ENCODE peak calls at places on chromosomes 3 and 15, in six cellular contexts. S, M, H, R, J and N are unnamed samples.

GRCh38 chr3:75042941-75043340 is 428.5 kb upstream of the CNTN3 start:
- DNase-seq in M (no peak), H (no peak), R (no peak), J (no peak), S (no peak), N (no peak)

GRCh38 chr3:66099541-66100065 is 60.9 kb upstream of the MAGI1 start:
- DNase-seq in M (no peak), S (no peak), H (no peak), R (no peak), J (no peak), N (no peak)

GRCh38 chr15:90986790-90987507 is 7.4 kb downstream of the PRC1 start:
- DNase-seq in R (no peak), M (no peak), J (no peak), S (no peak), H (no peak), N (no peak)

GRCh38 chr15:51536965-51537574 is 85.5 kb downstream of the DMXL2 start:
- DNase-seq in H (no peak), M (peak), S (no peak), J (no peak), R (peak), N (peak)

GRCh38 chr3:82055792-82056191 is 294.3 kb upstream of the GBE1 start:
- DNase-seq in S (peak), M (no peak), H (no peak), R (no peak), J (no peak), N (no peak)

GRCh38 chr3:52004158-52004787 is 8.6 kb upstream of the RPL29 start:
- DNase-seq in R (no peak), S (no peak), J (no peak), M (peak), H (no peak), N (peak)

GRCh38 chr3:66353039-66353438 is 132.2 kb downstream of the SLC25A26 start:
- DNase-seq in M (no peak), R (no peak), H (no peak), S (no peak), J (no peak), N (no peak)

GRCh38 chr3:17398959-17399551 is 343.4 kb downstream of the TBC1D5 start:
- DNase-seq in J (no peak), R (no peak), H (no peak), S (no peak), M (no peak), N (no peak)

GRCh38 chr3:84946240-84946639 is 12.5 kb upstream of the CADM2 start:
- DNase-seq in H (no peak), S (no peak), J (no peak), R (no peak), M (no peak), N (no peak)

GRCh38 chr3:150913174-150913922 is 8.1 kb upstream of the MINDY4B start:
- DNase-seq in M (no peak), H (no peak), R (no peak), S (no peak), J (no peak), N (no peak)

GRCh38 chr15:89125038-89125826 is 37.0 kb downstream of the ABHD2 start:
- DNase-seq in H (no peak), S (no peak), R (no peak), M (no peak), J (peak), N (no peak)

GRCh38 chr3:187968883-187969580 is 184.9 kb upstream of the LPP start:
- DNase-seq in J (peak), R (no peak), M (peak), H (no peak), S (peak), N (no peak)

GRCh38 chr3:155664922-155665695 is 79.8 kb downstream of the PLCH1 start:
- DNase-seq in S (peak), H (peak), M (peak), R (peak), J (peak), N (no peak)

GRCh38 chr3:126117786-126118185 is 33.9 kb upstream of the SLC41A3 start:
- DNase-seq in S (no peak), R (no peak), J (no peak), M (no peak), H (no peak), N (no peak)

GRCh38 chr15:92077353-92078080 is 224.0 kb downstream of the SLCO3A1 start:
- DNase-seq in H (peak), J (peak), R (peak), S (peak), M (peak), N (peak)

GRCh38 chr3:127124135-127124534 is 68.8 kb upstream of the PRR23E start:
- DNase-seq in H (no peak), M (peak), S (no peak), R (no peak), J (no peak), N (no peak)

GRCh38 chr3:44568561-44568960 is 13.6 kb downstream of the ZKSCAN7 start:
- DNase-seq in H (no peak), M (peak), S (no peak), J (peak), R (no peak), N (no peak)

GRCh38 chr3:189841474-189842205 is 210.5 kb downstream of the TP63 start:
- DNase-seq in S (no peak), H (peak), M (peak), R (no peak), J (no peak), N (no peak)

DNA sequence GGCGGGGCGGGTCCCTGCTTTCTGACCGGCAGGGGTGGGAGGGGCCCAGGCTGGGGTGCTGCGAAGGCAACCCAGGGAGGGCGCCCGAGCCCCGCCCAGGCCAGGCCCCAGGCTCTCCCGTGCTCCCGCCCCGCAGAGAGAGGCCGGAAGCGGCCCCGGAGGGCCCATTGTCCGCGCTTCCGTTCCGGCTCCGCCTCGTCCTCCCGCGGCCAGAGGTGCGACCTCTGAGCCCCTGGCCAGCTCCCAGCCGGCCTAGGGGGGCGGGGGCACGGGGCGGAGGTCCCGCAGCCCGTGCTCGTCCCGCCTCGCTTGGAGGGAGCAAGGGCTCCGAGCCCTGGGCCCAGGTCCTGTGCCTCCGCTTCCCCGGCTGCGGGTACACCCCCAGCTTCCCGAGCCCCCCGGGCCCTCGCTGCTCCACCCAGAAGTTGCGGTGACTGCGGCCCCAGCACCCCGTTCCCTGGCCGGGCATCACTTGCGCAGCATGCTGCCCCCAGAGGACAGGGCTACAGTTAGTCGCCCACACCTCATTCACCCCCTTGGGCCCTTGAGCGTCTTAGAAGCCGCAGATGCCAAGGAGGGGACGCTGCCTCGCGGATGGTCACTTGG is 20.4 kb upstream of the PLXND1 start:
- DNase-seq in S (peak), J (peak), R (peak), M (peak), H (peak), N (peak)
- TF ChIP-seq POLR2A in S (peak), J (peak), R (peak), M (no peak), H (peak), N (peak)

DNA sequence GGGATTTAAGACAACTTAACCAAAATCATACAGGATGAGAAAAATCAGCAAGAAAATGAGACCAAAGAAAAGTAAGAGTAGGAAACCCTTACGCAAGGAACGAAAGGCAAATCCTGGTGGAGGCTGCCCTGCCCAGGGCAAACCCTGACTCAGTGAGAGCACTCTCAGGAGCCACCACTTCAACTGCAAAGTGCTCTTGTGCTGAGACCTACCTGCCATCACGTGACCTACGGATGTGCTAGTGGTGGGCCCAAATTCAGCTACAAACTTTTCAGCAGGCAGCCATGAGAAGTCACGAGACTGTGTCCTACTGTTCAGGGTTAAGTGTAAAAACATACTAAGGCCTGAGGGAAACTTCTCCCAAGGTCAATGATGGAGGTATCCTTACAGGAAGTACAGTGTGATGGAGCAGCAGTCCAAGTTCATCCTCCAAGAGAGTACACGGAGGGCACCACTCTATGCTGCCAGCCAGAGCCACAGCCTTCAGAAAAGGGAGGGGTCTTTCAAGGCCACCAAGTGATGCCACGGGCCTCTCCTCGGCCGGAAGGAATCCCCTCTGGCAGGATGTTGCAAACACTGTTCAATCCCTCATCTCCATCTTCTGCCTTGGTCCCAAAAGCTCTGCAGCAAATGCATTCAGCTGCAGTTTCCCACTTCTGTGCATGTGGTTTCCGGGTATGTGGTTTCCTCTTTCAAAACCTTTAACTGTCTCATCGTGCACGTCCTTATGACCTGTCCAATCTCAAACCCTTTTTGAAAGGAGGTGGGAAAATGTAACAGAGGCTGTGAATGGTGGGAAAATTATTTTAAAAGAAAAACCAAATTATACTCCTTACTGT is 9.5 kb downstream of the CHSY1 start:
- DNase-seq in J (peak), S (no peak), H (no peak), R (no peak), M (peak), N (no peak)
- TF ChIP-seq POLR2A in J (no peak), S (no peak), H (no peak), R (no peak), M (no peak), N (peak)

DNA sequence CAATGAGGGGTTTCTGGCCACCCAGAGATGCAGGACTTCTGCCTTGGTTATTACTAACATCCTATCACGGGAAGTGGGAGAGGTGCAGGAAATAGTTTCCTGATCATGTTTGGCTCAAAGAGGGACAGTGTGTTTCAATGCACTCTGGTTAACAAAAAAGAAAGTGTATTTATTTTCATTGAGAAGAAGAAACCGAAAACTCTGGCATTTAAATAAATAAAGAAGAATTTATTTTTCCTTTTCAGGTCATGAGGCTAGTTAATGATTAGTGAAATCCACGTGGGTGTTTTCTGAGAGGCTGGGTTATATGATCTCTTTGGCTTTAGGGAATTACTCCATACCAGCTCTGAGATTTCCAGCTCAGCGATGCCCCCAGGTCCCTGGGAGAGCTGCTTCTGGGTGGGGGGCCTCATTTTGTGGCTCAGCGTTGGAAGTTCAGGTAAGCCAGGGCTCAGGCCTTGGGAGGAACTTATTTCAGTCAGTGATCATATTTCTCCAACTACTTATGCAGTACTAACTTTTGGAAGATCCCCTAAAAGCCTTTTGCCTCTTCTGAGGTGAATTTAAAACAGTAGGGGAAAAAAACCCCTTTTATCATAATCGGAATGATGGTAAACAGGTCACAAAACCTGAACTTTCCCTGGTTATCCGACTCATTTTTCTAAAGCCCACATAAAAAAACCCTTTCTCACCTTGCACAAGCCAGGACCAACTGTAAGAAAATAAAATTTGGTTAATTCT is at the start of gene PLA1A:
- DNase-seq in M (no peak), J (peak), H (no peak), R (peak), S (no peak), N (no peak)
- TF ChIP-seq POLR2A in M (no peak), J (no peak), H (no peak), R (no peak), S (no peak), N (no peak)

GRCh38 chr3:159922861-159923312 is 65.7 kb upstream of the IL12A start:
- DNase-seq in J (no peak), M (no peak), H (no peak), R (no peak), S (no peak), N (no peak)
- TF ChIP-seq POLR2A in J (no peak), M (no peak), H (no peak), R (no peak), S (no peak), N (no peak)

GRCh38 chr3:108590443-108590842 is 921 bp downstream of the DZIP3 start:
- DNase-seq in J (no peak), M (no peak), S (no peak), H (no peak), R (no peak), N (no peak)
- TF ChIP-seq POLR2A in J (no peak), M (no peak), S (no peak), H (no peak), R (no peak), N (no peak)

DNA sequence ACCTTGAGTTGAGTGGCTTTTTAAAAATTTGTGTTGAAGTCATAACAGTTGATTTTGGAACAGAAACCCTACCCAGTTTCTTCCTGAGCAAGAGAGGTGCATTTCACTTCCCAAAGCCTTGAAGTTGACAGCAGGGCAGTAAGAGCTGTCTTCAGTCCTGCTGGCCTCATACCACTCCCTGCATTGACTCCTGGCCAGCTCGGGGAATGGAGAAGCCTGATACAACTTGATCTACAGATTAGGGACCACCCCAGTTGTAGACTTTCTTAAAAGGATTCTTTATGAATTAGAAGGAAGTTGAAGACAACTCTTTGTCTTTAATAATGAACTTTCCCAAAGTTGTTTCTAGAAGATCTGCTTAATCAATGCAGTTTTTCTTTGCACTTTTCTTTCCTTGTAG is 90.6 kb upstream of the FLNB start:
- DNase-seq in H (no peak), R (no peak), J (no peak), S (no peak), M (no peak), N (peak)
- TF ChIP-seq POLR2A in H (no peak), R (no peak), J (no peak), S (no peak), M (no peak), N (no peak)